ENCODE peak calls at places on chromosomes 3 and 15, in eight cellular contexts. One of them, this sample, is unnamed.

GRCh38 chr3:10721101-10721500 is 94.9 kb upstream of the SLC6A11 start:
- DNase-seq in Caco-2: no peak
- DNase-seq in AG04450: no peak
- DNase-seq in cardiac fibroblast: no peak
- DNase-seq in psoas muscle: no peak
- DNase-seq in thoracic aorta: no peak
- DNase-seq in K562: no peak
- DNase-seq in cardiac muscle cell: no peak
- DNase-seq in this sample: no peak

GRCh38 chr15:77607111-77607893 is 25.4 kb downstream of the LINGO1 start:
- DNase-seq in AG04450: no peak
- DNase-seq in K562: peak; percentile 60
- DNase-seq in cardiac muscle cell: peak; percentile 64
- DNase-seq in thoracic aorta: no peak
- DNase-seq in Caco-2: no peak
- DNase-seq in psoas muscle: no peak
- DNase-seq in cardiac fibroblast: peak; percentile 77
- DNase-seq in this sample: peak; percentile 18

GRCh38 chr15:34271493-34271892 is 46.7 kb downstream of the EMC4 start:
- DNase-seq in K562: no peak
- DNase-seq in Caco-2: no peak
- DNase-seq in cardiac muscle cell: peak; percentile 56
- DNase-seq in thoracic aorta: peak; percentile 20
- DNase-seq in psoas muscle: no peak
- DNase-seq in cardiac fibroblast: peak; percentile 78
- DNase-seq in AG04450: peak; percentile 41
- DNase-seq in this sample: peak; percentile 75

GRCh38 chr3:117404153-117404552 is 694.6 kb downstream of the TUSC7 start:
- DNase-seq in psoas muscle: no peak
- DNase-seq in cardiac fibroblast: peak; percentile 7
- DNase-seq in AG04450: no peak
- DNase-seq in thoracic aorta: no peak
- DNase-seq in cardiac muscle cell: peak; percentile 29
- DNase-seq in K562: no peak
- DNase-seq in Caco-2: no peak
- DNase-seq in this sample: peak; percentile 27

GRCh38 chr3:102488316-102488715 is 53.5 kb downstream of the ZPLD1 start:
- DNase-seq in K562: no peak
- DNase-seq in thoracic aorta: no peak
- DNase-seq in psoas muscle: no peak
- DNase-seq in cardiac muscle cell: no peak
- DNase-seq in cardiac fibroblast: no peak
- DNase-seq in Caco-2: no peak
- DNase-seq in AG04450: no peak
- DNase-seq in this sample: no peak

GRCh38 chr3:164465172-164465571 is 613.1 kb downstream of the SI start:
- DNase-seq in K562: no peak
- DNase-seq in thoracic aorta: no peak
- DNase-seq in Caco-2: no peak
- DNase-seq in AG04450: no peak
- DNase-seq in psoas muscle: no peak
- DNase-seq in cardiac muscle cell: no peak
- DNase-seq in cardiac fibroblast: peak; percentile 71
- DNase-seq in this sample: peak; percentile 69

GRCh38 chr3:184345678-184346144 is 8.3 kb downstream of the FAM131A start:
- DNase-seq in psoas muscle: peak; percentile 91
- DNase-seq in cardiac muscle cell: peak; percentile 61
- DNase-seq in K562: peak; percentile 82
- DNase-seq in AG04450: no peak
- DNase-seq in thoracic aorta: no peak
- DNase-seq in Caco-2: peak; percentile 70
- DNase-seq in cardiac fibroblast: peak; percentile 67
- DNase-seq in this sample: peak; percentile 51

GRCh38 chr15:68565701-68566100 is 13.1 kb upstream of the CORO2B start:
- DNase-seq in Caco-2: no peak
- DNase-seq in cardiac fibroblast: no peak
- DNase-seq in thoracic aorta: no peak
- DNase-seq in K562: no peak
- DNase-seq in psoas muscle: no peak
- DNase-seq in cardiac muscle cell: no peak
- DNase-seq in AG04450: no peak
- DNase-seq in this sample: no peak

GRCh38 chr15:96392380-96393208 is 62.1 kb downstream of the NR2F2 start:
- DNase-seq in thoracic aorta: no peak
- DNase-seq in Caco-2: no peak
- DNase-seq in cardiac fibroblast: no peak
- DNase-seq in AG04450: no peak
- DNase-seq in cardiac muscle cell: no peak
- DNase-seq in psoas muscle: no peak
- DNase-seq in K562: peak; percentile 51
- DNase-seq in this sample: peak; percentile 10

GRCh38 chr3:99242271-99242670 is 340.8 kb upstream of the DCBLD2 start:
- DNase-seq in Caco-2: no peak
- DNase-seq in AG04450: peak; percentile 10
- DNase-seq in thoracic aorta: no peak
- DNase-seq in cardiac muscle cell: no peak
- DNase-seq in K562: no peak
- DNase-seq in cardiac fibroblast: no peak
- DNase-seq in psoas muscle: no peak
- DNase-seq in this sample: no peak

GRCh38 chr3:187161556-187161955 is 22.3 kb upstream of the RPL39L start:
- DNase-seq in psoas muscle: no peak
- DNase-seq in cardiac muscle cell: no peak
- DNase-seq in AG04450: no peak
- DNase-seq in Caco-2: no peak
- DNase-seq in thoracic aorta: no peak
- DNase-seq in cardiac fibroblast: no peak
- DNase-seq in K562: no peak
- DNase-seq in this sample: no peak

GRCh38 chr3:187166750-187167149 is 27.5 kb upstream of the RPL39L start:
- DNase-seq in thoracic aorta: no peak
- DNase-seq in cardiac fibroblast: no peak
- DNase-seq in cardiac muscle cell: no peak
- DNase-seq in K562: no peak
- DNase-seq in AG04450: no peak
- DNase-seq in Caco-2: no peak
- DNase-seq in psoas muscle: no peak
- DNase-seq in this sample: no peak

GRCh38 chr3:187169231-187169960 is 27.9 kb upstream of the RTP1 start:
- DNase-seq in cardiac fibroblast: peak; percentile 44
- DNase-seq in Caco-2: no peak
- DNase-seq in psoas muscle: no peak
- DNase-seq in thoracic aorta: no peak
- DNase-seq in cardiac muscle cell: peak; percentile 47
- DNase-seq in AG04450: no peak
- DNase-seq in K562: no peak
- DNase-seq in this sample: peak; percentile 22

GRCh38 chr3:187167795-187168194 is 28.5 kb upstream of the RPL39L start:
- DNase-seq in thoracic aorta: no peak
- DNase-seq in Caco-2: no peak
- DNase-seq in K562: no peak
- DNase-seq in cardiac muscle cell: no peak
- DNase-seq in psoas muscle: no peak
- DNase-seq in AG04450: no peak
- DNase-seq in cardiac fibroblast: no peak
- DNase-seq in this sample: peak; percentile 50

GRCh38 chr3:187165144-187165543 is 25.8 kb upstream of the RPL39L start:
- DNase-seq in K562: peak; percentile 62
- DNase-seq in cardiac fibroblast: peak; percentile 75
- DNase-seq in thoracic aorta: no peak
- DNase-seq in cardiac muscle cell: peak; percentile 73
- DNase-seq in psoas muscle: no peak
- DNase-seq in AG04450: no peak
- DNase-seq in Caco-2: peak; percentile 62
- DNase-seq in this sample: peak; percentile 80
- H3K4me3 ChIP-seq in K562: no peak overlapping the region
- H3K4me3 ChIP-seq in cardiac fibroblast: no peak overlapping the region
- H3K4me3 ChIP-seq in thoracic aorta: no peak overlapping the region
- H3K4me3 ChIP-seq in cardiac muscle cell: no peak overlapping the region
- H3K4me3 ChIP-seq in psoas muscle: no peak overlapping the region
- H3K4me3 ChIP-seq in AG04450: no peak overlapping the region
- H3K4me3 ChIP-seq in Caco-2: no peak overlapping the region
- H3K4me3 ChIP-seq in this sample: no peak overlapping the region

GRCh38 chr3:143016321-143016972 is 15.1 kb downstream of the U2SURP start:
- DNase-seq in thoracic aorta: no peak
- DNase-seq in cardiac fibroblast: no peak
- DNase-seq in cardiac muscle cell: peak; percentile 12
- DNase-seq in AG04450: no peak
- DNase-seq in K562: no peak
- DNase-seq in Caco-2: no peak
- DNase-seq in psoas muscle: no peak
- DNase-seq in this sample: no peak
- TF ChIP-seq CTCF in thoracic aorta: peak; percentile 27
- TF ChIP-seq CTCF in cardiac fibroblast: peak; percentile 25
- TF ChIP-seq CTCF in cardiac muscle cell: peak; percentile 39
- TF ChIP-seq CTCF in AG04450: peak; percentile 46
- TF ChIP-seq CTCF in K562: no peak
- TF ChIP-seq CTCF in Caco-2: peak; percentile 52
- TF ChIP-seq CTCF in psoas muscle: peak; percentile 53
- TF ChIP-seq CTCF in this sample: peak; percentile 38

DNA sequence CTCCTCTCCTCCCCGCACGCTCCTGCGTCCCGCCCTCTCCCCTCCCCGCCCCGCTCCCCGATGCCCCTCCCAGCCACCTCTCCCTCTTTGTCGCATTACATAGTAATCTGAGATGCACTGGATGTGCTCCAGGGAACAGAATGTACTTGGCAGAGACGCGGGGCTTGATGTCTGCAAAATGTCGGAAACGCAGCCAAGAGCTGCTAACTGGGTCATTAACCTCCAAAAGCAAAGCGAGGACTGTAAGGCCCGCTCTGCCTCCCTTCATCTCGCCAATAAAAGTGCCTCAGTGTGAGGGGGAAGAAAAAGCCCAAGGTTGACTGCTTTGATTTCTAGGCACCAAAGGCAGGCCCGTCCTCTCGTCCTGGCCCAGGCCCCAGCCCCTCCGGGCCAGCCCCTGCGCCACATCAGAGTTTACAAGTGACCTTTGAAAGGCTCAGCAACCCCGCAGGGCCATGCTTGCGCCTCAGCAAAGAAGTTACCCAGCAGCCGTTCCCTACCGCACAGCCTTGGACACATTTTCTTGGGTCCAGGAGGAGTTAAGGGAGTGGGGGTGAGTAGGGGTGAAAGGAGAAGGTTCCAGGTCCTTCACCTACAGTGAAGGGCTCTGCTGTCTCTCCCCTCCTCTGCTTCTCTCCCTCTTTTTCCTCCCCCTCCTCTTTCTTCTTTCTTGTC is 223.7 kb upstream of the TPRG1 start:
- DNase-seq in psoas muscle: peak; percentile 96
- DNase-seq in thoracic aorta: peak; percentile 93
- DNase-seq in cardiac fibroblast: peak; percentile 99
- DNase-seq in AG04450: no peak
- DNase-seq in cardiac muscle cell: peak; percentile 100
- DNase-seq in Caco-2: no peak
- DNase-seq in K562: no peak
- DNase-seq in this sample: peak; percentile 98
- H3K4me3 ChIP-seq in psoas muscle: peak overlapping the region; percentile 53
- H3K4me3 ChIP-seq in thoracic aorta: peak overlapping the region; percentile 73
- H3K4me3 ChIP-seq in cardiac fibroblast: peak overlapping the region; percentile 48
- H3K4me3 ChIP-seq in AG04450: peak overlapping the region; percentile 45
- H3K4me3 ChIP-seq in cardiac muscle cell: peak overlapping the region; percentile 24
- H3K4me3 ChIP-seq in Caco-2: peak overlapping the region; percentile 46
- H3K4me3 ChIP-seq in K562: no peak overlapping the region
- H3K4me3 ChIP-seq in this sample: peak overlapping the region; percentile 58

GRCh38 chr15:88234711-88235110 is 21.8 kb downstream of the NTRK3 start:
- DNase-seq in cardiac fibroblast: no peak
- DNase-seq in Caco-2: no peak
- DNase-seq in AG04450: no peak
- DNase-seq in thoracic aorta: no peak
- DNase-seq in psoas muscle: no peak
- DNase-seq in K562: no peak
- DNase-seq in cardiac muscle cell: no peak
- DNase-seq in this sample: no peak

GRCh38 chr15:88233921-88234320 is 22.6 kb downstream of the NTRK3 start:
- DNase-seq in AG04450: no peak
- DNase-seq in cardiac fibroblast: no peak
- DNase-seq in cardiac muscle cell: no peak
- DNase-seq in thoracic aorta: no peak
- DNase-seq in psoas muscle: no peak
- DNase-seq in Caco-2: no peak
- DNase-seq in K562: no peak
- DNase-seq in this sample: no peak

GRCh38 chr15:88231909-88232308 is 24.6 kb downstream of the NTRK3 start:
- DNase-seq in Caco-2: no peak
- DNase-seq in K562: no peak
- DNase-seq in psoas muscle: no peak
- DNase-seq in cardiac fibroblast: no peak
- DNase-seq in thoracic aorta: no peak
- DNase-seq in cardiac muscle cell: no peak
- DNase-seq in AG04450: no peak
- DNase-seq in this sample: no peak

DNA sequence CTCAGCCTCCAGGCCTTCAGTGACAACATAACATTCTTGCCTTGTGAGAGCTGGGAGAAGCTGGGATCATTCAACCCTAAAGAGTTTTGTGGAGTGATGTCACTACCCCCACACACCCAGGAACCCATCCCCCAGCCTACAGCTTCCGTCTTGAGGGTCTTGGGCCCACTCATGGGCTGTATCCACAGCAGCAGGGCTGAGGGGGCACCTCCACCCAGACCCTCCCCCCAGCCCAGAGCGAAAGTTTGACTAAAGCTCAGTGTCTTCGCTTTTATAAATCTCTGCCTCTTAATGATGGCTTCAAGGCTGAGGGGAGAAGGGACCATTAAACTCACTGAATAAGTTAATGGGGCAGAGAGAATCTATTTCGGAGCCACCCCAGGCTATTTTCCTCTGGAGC is 23.8 kb downstream of the NTRK3 start:
- DNase-seq in cardiac muscle cell: no peak
- DNase-seq in thoracic aorta: no peak
- DNase-seq in K562: no peak
- DNase-seq in Caco-2: no peak
- DNase-seq in AG04450: no peak
- DNase-seq in cardiac fibroblast: no peak
- DNase-seq in psoas muscle: no peak
- DNase-seq in this sample: no peak
- TF ChIP-seq CTCF in cardiac muscle cell: no peak
- TF ChIP-seq CTCF in thoracic aorta: no peak
- TF ChIP-seq CTCF in K562: no peak
- TF ChIP-seq CTCF in Caco-2: no peak
- TF ChIP-seq CTCF in AG04450: no peak
- TF ChIP-seq CTCF in cardiac fibroblast: no peak
- TF ChIP-seq CTCF in psoas muscle: no peak
- TF ChIP-seq CTCF in this sample: no peak

GRCh38 chr3:9250236-9250635 is 790 bp upstream of the SRGAP3 start:
- DNase-seq in psoas muscle: no peak
- DNase-seq in AG04450: no peak
- DNase-seq in cardiac muscle cell: no peak
- DNase-seq in K562: no peak
- DNase-seq in cardiac fibroblast: no peak
- DNase-seq in Caco-2: no peak
- DNase-seq in thoracic aorta: no peak
- DNase-seq in this sample: no peak
- H3K4me3 ChIP-seq in psoas muscle: peak overlapping the region; percentile 64
- H3K4me3 ChIP-seq in AG04450: no peak overlapping the region
- H3K4me3 ChIP-seq in cardiac muscle cell: no peak overlapping the region
- H3K4me3 ChIP-seq in K562: no peak overlapping the region
- H3K4me3 ChIP-seq in cardiac fibroblast: no peak overlapping the region
- H3K4me3 ChIP-seq in Caco-2: no peak overlapping the region
- H3K4me3 ChIP-seq in thoracic aorta: peak overlapping the region; percentile 72
- H3K4me3 ChIP-seq in this sample: no peak overlapping the region

GRCh38 chr3:171842864-171843511 is at the start of gene TMEM212:
- DNase-seq in Caco-2: no peak
- DNase-seq in cardiac muscle cell: peak; percentile 80
- DNase-seq in psoas muscle: no peak
- DNase-seq in AG04450: no peak
- DNase-seq in thoracic aorta: no peak
- DNase-seq in cardiac fibroblast: peak; percentile 79
- DNase-seq in K562: no peak
- DNase-seq in this sample: peak; percentile 52
- TF ChIP-seq CTCF in Caco-2: no peak
- TF ChIP-seq CTCF in cardiac muscle cell: no peak
- TF ChIP-seq CTCF in psoas muscle: no peak
- TF ChIP-seq CTCF in AG04450: no peak
- TF ChIP-seq CTCF in thoracic aorta: no peak
- TF ChIP-seq CTCF in cardiac fibroblast: no peak
- TF ChIP-seq CTCF in K562: no peak
- TF ChIP-seq CTCF in this sample: no peak

This sample was measured in fibroblast of the aortic adventitia.